ENCODE peak calls at places on chromosomes 13 and 19, in four cellular contexts. X is fibroblast of pulmonary artery, V is thoracic aorta, M is pancreas. O is an unnamed sample.

GRCh38 chr13:94313321-94313720 is 166.2 kb downstream of the DCT start:
- DNase-seq in X (no peak), M (no peak), V (no peak), O (no peak)

GRCh38 chr13:27349458-27349857 is 75.0 kb upstream of the GTF3A start:
- DNase-seq in X (peak), V (no peak), M (no peak), O (no peak)

GRCh38 chr19:5228932-5229777 is 111.5 kb downstream of the PTPRS start:
- DNase-seq in M (no peak), X (peak), V (no peak), O (no peak)

GRCh38 chr19:33673258-33673875 is 51.6 kb downstream of the CHST8 start:
- DNase-seq in V (no peak), M (no peak), X (no peak), O (no peak)

GRCh38 chr13:44437356-44438233 is 64.0 kb downstream of the SERP2 start:
- DNase-seq in M (no peak), X (peak), V (no peak), O (no peak)

GRCh38 chr19:5968431-5969373 is 9.2 kb downstream of the RANBP3 start:
- DNase-seq in X (no peak), V (no peak), M (peak), O (no peak)

GRCh38 chr19:16627194-16627927 is 643 bp downstream of the MED26 start:
- DNase-seq in X (no peak), M (no peak), V (no peak), O (no peak)

GRCh38 chr13:49407936-49408335 is 35.9 kb downstream of the CAB39L start:
- DNase-seq in M (no peak), V (no peak), X (no peak), O (no peak)

GRCh38 chr13:110126391-110126961 is 180.5 kb downstream of the COL4A1 start:
- DNase-seq in M (no peak), X (peak), V (no peak), O (peak)

GRCh38 chr13:51243832-51244231 is 21.6 kb downstream of the FAM124A start:
- DNase-seq in M (no peak), X (no peak), V (no peak), O (no peak)

GRCh38 chr19:51002542-51003311 is 1.3 kb upstream of the KLK8 start:
- DNase-seq in V (no peak), X (no peak), M (no peak), O (no peak)

GRCh38 chr19:45814851-45815481 is at the start of gene RSPH6A:
- DNase-seq in V (no peak), X (no peak), M (no peak), O (no peak)

GRCh38 chr19:55096061-55096701 is 20.5 kb downstream of the EPS8L1 start:
- DNase-seq in V (no peak), X (no peak), M (no peak), O (no peak)

GRCh38 chr19:48629599-48630288 is 7.4 kb downstream of the DBP start:
- DNase-seq in X (peak), M (peak), V (no peak), O (no peak)

GRCh38 chr19:3986260-3987041 is 1.2 kb upstream of the EEF2 start:
- DNase-seq in M (no peak), X (peak), V (no peak), O (no peak)

GRCh38 chr13:110528371-110528770 is 33.2 kb downstream of the RAB20 start:
- DNase-seq in X (peak), V (no peak), M (no peak), O (no peak)

GRCh38 chr13:61286148-61286745 is 129.4 kb downstream of the PCDH20 start:
- DNase-seq in V (no peak), X (peak), M (no peak), O (no peak)
- TF ChIP-seq CTCF in V (no peak), X (no peak), M (no peak), O (peak)

DNA sequence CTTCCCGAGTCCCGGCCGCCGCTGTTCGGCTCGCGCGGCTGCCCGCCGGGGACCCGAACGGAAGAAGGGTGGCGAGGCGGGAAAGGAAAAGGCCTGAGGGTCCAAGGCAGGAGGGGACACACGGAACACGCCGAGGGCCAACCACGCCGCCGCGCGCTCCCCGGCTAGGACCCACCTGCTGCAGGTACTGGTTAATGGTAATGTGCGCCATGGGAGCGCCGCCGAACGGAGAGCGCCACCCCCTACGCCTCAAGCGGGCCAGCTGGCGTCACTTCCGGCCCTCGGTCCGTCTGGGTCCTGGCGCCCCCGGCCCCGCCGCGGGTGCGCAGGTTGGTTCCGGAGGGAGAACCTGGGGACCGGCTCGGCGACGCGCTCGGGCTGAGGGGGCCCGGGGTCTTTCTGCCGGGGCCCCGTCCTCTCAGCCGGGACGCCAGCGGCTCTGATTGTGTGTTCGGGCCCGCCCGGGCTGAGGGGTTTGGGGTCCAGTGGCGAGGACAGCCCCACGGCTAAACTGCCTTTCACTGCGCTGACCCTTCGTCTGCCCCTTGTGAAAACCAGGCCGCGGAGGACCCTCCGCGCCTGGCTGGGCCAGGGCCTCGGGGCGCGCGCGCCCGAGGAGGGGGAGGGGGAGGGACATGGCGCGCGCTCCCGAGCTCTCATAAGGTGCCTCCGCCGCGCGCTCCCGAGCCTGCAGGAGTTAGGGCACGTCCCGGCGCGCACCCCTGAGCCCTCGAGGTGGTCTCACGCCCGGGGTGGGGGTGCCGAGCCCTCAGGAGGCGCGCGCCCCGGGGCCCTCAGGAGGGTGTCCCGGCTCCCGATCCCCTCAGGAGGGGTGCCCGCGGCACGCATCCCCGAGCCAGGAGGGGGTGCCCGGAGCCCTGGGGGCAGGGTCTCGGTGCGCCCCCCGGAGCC is at the start of gene PCID2:
- DNase-seq in V (peak), X (peak), M (peak), O (peak)
- TF ChIP-seq CTCF in V (no peak), X (no peak), M (no peak), O (no peak)

GRCh38 chr13:92806215-92806614 is 420.4 kb upstream of the GPC6 start:
- DNase-seq in M (no peak), X (peak), V (no peak), O (no peak)

GRCh38 chr13:92805766-92806165 is 420.8 kb upstream of the GPC6 start:
- DNase-seq in M (no peak), V (no peak), X (no peak), O (no peak)

GRCh38 chr13:92804926-92805325 is 421.7 kb upstream of the GPC6 start:
- DNase-seq in M (no peak), X (no peak), V (no peak), O (no peak)

GRCh38 chr13:92804346-92804745 is 422.3 kb upstream of the GPC6 start:
- DNase-seq in M (no peak), V (no peak), X (peak), O (no peak)

GRCh38 chr13:92802776-92803175 is 423.8 kb upstream of the GPC6 start:
- DNase-seq in M (no peak), X (peak), V (no peak), O (no peak)
- TF ChIP-seq CTCF in M (no peak), X (no peak), V (no peak), O (no peak)

GRCh38 chr19:38544569-38545315 is 73.0 kb downstream of the MAP4K1 start:
- DNase-seq in X (peak), V (no peak), M (no peak), O (no peak)
- TF ChIP-seq CTCF in X (no peak), V (peak), M (no peak), O (peak)

GRCh38 chr13:82961757-82962156 is 920.5 kb downstream of the SLITRK1 start:
- DNase-seq in V (no peak), X (no peak), M (no peak), O (no peak)
- TF ChIP-seq CTCF in V (no peak), X (no peak), M (no peak), O (no peak)

GRCh38 chr19:24159707-24160106 is 72.7 kb downstream of the ZNF254 start:
- DNase-seq in X (peak), V (no peak), M (no peak), O (no peak)
- TF ChIP-seq CTCF in X (peak), V (no peak), M (no peak), O (no peak)

DNA sequence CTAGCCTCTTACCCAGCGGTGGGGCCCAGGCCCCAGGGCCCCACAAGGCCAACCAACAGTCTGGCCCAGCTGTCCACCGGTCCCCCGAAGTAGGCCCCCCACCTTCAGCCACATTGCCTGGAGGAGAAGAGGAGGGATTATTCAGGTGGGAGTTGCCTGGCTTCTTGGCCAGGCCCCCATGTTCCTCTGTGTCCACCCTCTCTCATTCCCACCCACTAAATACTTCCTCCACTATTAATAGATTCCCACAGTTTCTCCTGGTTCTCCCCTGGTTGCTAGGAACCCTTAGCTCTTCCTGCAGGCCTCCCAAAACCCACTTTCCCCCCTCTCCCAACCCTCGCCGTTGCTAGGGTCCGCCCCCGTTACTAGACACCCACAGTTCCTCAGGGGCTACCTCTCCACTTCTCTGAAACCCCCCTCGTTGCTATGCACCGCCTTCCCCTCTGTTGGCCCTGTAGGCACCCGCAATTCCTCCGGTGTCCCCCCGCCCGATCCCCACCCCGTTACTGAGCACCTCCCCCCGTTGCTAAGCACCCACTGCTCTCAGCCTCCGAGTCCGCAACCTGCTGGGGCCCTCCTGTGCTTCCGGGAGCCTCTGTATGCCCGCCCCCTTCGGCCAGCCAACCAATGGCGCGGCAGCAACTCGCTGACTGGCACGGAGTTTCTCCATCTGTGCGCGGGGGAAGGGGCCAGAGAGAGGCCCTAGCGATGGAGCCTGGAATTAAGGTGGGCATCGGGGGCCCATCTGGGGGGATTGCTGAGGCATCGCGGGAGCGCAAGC is 2.0 kb downstream of the COQ8B start:
- DNase-seq in V (peak), X (peak), M (peak), O (peak)
- TF ChIP-seq CTCF in V (no peak), X (no peak), M (no peak), O (no peak)

GRCh38 chr19:47510516-47511127 is 4.2 kb downstream of the NAPA start:
- DNase-seq in V (no peak), M (peak), X (no peak), O (no peak)
- TF ChIP-seq CTCF in V (no peak), M (no peak), X (no peak), O (no peak)

GRCh38 chr19:57192064-57192395 is 730 bp downstream of the ZNF264 start:
- DNase-seq in X (no peak), M (no peak), V (no peak), O (no peak)

GRCh38 chr19:57192993-57193392 is 1.7 kb downstream of the ZNF264 start:
- DNase-seq in V (no peak), M (no peak), X (no peak), O (no peak)

GRCh38 chr19:57190301-57190700 is 999 bp upstream of the ZNF264 start:
- DNase-seq in X (no peak), V (no peak), M (no peak), O (no peak)

GRCh38 chr19:57191141-57192063 is at the start of gene ZNF264:
- DNase-seq in M (peak), V (peak), X (peak), O (peak)
- TF ChIP-seq CTCF in M (no peak), V (no peak), X (no peak), O (no peak)

O was measured in gastrocnemius medialis.